ENCODE peak calls at places on chromosomes 16 and 17, in four cellular contexts. One of them, this sample, is unnamed.
A peak's percentile ranks its signal among the peaks of the same experiment; 100 is the strongest.

GRCh38 chr16:75000481-75001081 is 1.8 kb downstream of the ZNRF1 start:
- DNase-seq in ovary: no peak
- DNase-seq in thoracic aorta: no peak
- DNase-seq in AG04449: no peak
- DNase-seq in this sample: no peak

GRCh38 chr16:67265834-67266233 is 13.5 kb upstream of the PLEKHG4 start:
- DNase-seq in AG04449: no peak
- DNase-seq in ovary: no peak
- DNase-seq in thoracic aorta: no peak
- DNase-seq in this sample: no peak

GRCh38 chr17:74439691-74440567 is 8.0 kb downstream of the GPRC5C start:
- DNase-seq in AG04449: no peak
- DNase-seq in thoracic aorta: no peak
- DNase-seq in ovary: no peak
- DNase-seq in this sample: no peak

GRCh38 chr16:27452569-27453475 is 50.8 kb downstream of the IL21R start:
- DNase-seq in thoracic aorta: no peak
- DNase-seq in ovary: no peak
- DNase-seq in AG04449: no peak
- DNase-seq in this sample: no peak

GRCh38 chr16:73354426-73354825 is 306.5 kb upstream of the ZFHX3 start:
- DNase-seq in thoracic aorta: no peak
- DNase-seq in AG04449: no peak
- DNase-seq in ovary: no peak
- DNase-seq in this sample: no peak

GRCh38 chr16:57013902-57014301 is 24.5 kb downstream of the NLRC5 start:
- DNase-seq in ovary: no peak
- DNase-seq in AG04449: no peak
- DNase-seq in thoracic aorta: no peak
- DNase-seq in this sample: no peak

GRCh38 chr17:73646409-73647305 is 2.4 kb upstream of the SDK2 start:
- DNase-seq in thoracic aorta: no peak
- DNase-seq in ovary: no peak
- DNase-seq in AG04449: no peak
- DNase-seq in this sample: no peak

GRCh38 chr16:4097826-4098240 is 18.4 kb downstream of the ADCY9 start:
- DNase-seq in thoracic aorta: no peak
- DNase-seq in ovary: no peak
- DNase-seq in AG04449: peak; percentile 9
- DNase-seq in this sample: no peak

GRCh38 chr17:13996758-13997157 is 72.5 kb upstream of the COX10 start:
- DNase-seq in AG04449: no peak
- DNase-seq in thoracic aorta: no peak
- DNase-seq in ovary: no peak
- DNase-seq in this sample: no peak

GRCh38 chr17:19424934-19425868 is 14.2 kb downstream of the RNF112 start:
- DNase-seq in thoracic aorta: no peak
- DNase-seq in ovary: no peak
- DNase-seq in AG04449: no peak
- DNase-seq in this sample: no peak

GRCh38 chr17:62322313-62322712 is 58.0 kb upstream of the EFCAB3 start:
- DNase-seq in thoracic aorta: no peak
- DNase-seq in ovary: no peak
- DNase-seq in AG04449: no peak
- DNase-seq in this sample: no peak

GRCh38 chr17:75069783-75070182 is 18.0 kb upstream of the SLC16A5 start:
- DNase-seq in thoracic aorta: no peak
- DNase-seq in AG04449: no peak
- DNase-seq in ovary: no peak
- DNase-seq in this sample: peak; percentile 11

GRCh38 chr17:28131592-28131991 is 89.1 kb downstream of the NLK start:
- DNase-seq in ovary: no peak
- DNase-seq in thoracic aorta: no peak
- DNase-seq in AG04449: peak; percentile 12
- DNase-seq in this sample: no peak

GRCh38 chr17:61878520-61878919 is 15.2 kb upstream of the BRIP1 start:
- DNase-seq in AG04449: no peak
- DNase-seq in thoracic aorta: no peak
- DNase-seq in ovary: no peak
- DNase-seq in this sample: no peak

GRCh38 chr17:20189322-20189721 is 180.2 kb downstream of the SPECC1 start:
- DNase-seq in ovary: no peak
- DNase-seq in thoracic aorta: no peak
- DNase-seq in AG04449: no peak
- DNase-seq in this sample: peak; percentile 19

GRCh38 chr17:81387235-81388060 is 7.8 kb upstream of the BAHCC1 start:
- DNase-seq in thoracic aorta: no peak
- DNase-seq in AG04449: no peak
- DNase-seq in ovary: peak; percentile 70
- DNase-seq in this sample: no peak

GRCh38 chr16:71473891-71474290 is 11.8 kb upstream of the ZNF23 start:
- DNase-seq in AG04449: no peak
- DNase-seq in thoracic aorta: no peak
- DNase-seq in ovary: no peak
- DNase-seq in this sample: no peak

GRCh38 chr16:88772871-88773811 is 11.9 kb downstream of the PIEZO1 start:
- DNase-seq in ovary: peak; percentile 80
- DNase-seq in thoracic aorta: no peak
- DNase-seq in AG04449: peak; percentile 69
- DNase-seq in this sample: no peak

GRCh38 chr16:11328172-11329079 is 16.8 kb upstream of the RMI2 start:
- DNase-seq in ovary: peak; percentile 79
- DNase-seq in thoracic aorta: no peak
- DNase-seq in AG04449: peak; percentile 65
- DNase-seq in this sample: no peak

GRCh38 chr17:40615295-40615988 is 32.2 kb downstream of the SMARCE1 start:
- DNase-seq in AG04449: no peak
- DNase-seq in ovary: peak; percentile 72
- DNase-seq in thoracic aorta: no peak
- DNase-seq in this sample: peak; percentile 59

GRCh38 chr16:11675561-11676511 is 7.6 kb downstream of the SNN start:
- DNase-seq in ovary: peak; percentile 38
- DNase-seq in AG04449: no peak
- DNase-seq in thoracic aorta: no peak
- DNase-seq in this sample: no peak

GRCh38 chr17:77948690-77949114 is 9.8 kb upstream of the TNRC6C start:
- DNase-seq in thoracic aorta: no peak
- DNase-seq in ovary: no peak
- DNase-seq in AG04449: no peak
- DNase-seq in this sample: no peak

GRCh38 chr16:6690741-6691140 is 641.9 kb upstream of the RBFOX1 start:
- DNase-seq in AG04449: no peak
- DNase-seq in ovary: no peak
- DNase-seq in thoracic aorta: no peak
- DNase-seq in this sample: no peak

GRCh38 chr16:67395458-67396158 is 2.3 kb upstream of the TPPP3 start:
- DNase-seq in AG04449: no peak
- DNase-seq in ovary: peak; percentile 49
- DNase-seq in thoracic aorta: no peak
- DNase-seq in this sample: peak; percentile 95

GRCh38 chr17:82272495-82273326 is 789 bp downstream of the CSNK1D start:
- DNase-seq in ovary: no peak
- DNase-seq in AG04449: no peak
- DNase-seq in thoracic aorta: no peak
- DNase-seq in this sample: no peak

GRCh38 chr16:2005646-2006045 is 4.0 kb downstream of the ZNF598 start:
- DNase-seq in thoracic aorta: no peak
- DNase-seq in ovary: peak; percentile 47
- DNase-seq in AG04449: no peak
- DNase-seq in this sample: no peak

GRCh38 chr16:65125871-65126270 is 4.0 kb upstream of the CDH11 start:
- DNase-seq in AG04449: no peak
- DNase-seq in ovary: no peak
- DNase-seq in thoracic aorta: no peak
- DNase-seq in this sample: no peak

GRCh38 chr16:84156342-84156784 is 11.3 kb downstream of the DNAAF1 start:
- DNase-seq in AG04449: no peak
- DNase-seq in ovary: no peak
- DNase-seq in thoracic aorta: no peak
- DNase-seq in this sample: peak; percentile 11

GRCh38 chr17:75181608-75182318 is 996 bp downstream of the SUMO2 start:
- DNase-seq in thoracic aorta: no peak
- DNase-seq in ovary: no peak
- DNase-seq in AG04449: no peak
- DNase-seq in this sample: no peak

This sample was measured in DMS153.